ENCODE peak calls at places on chromosome 21, in eight cellular contexts. H, P, G, Q, V, D, S and R are unnamed samples.

GRCh38 chr21:16775056-16775455 is 737.8 kb upstream of the CXADR start:
- DNase-seq in P (no peak), Q (no peak), G (no peak), D (no peak), S (no peak), H (no peak), V (peak; percentile 22), R (no peak)

GRCh38 chr21:25903599-25903998 is 168.8 kb downstream of the GABPA start:
- DNase-seq in V (no peak), H (no peak), G (no peak), D (no peak), P (no peak), S (no peak), Q (no peak), R (no peak)

GRCh38 chr21:39311164-39311563 is 2.3 kb downstream of the BRWD1 start:
- DNase-seq in H (no peak), G (no peak), V (no peak), P (no peak), D (no peak), Q (no peak), S (no peak), R (no peak)

GRCh38 chr21:33854604-33855003 is 61.0 kb downstream of the ATP5PO start:
- DNase-seq in D (no peak), S (no peak), Q (no peak), V (no peak), G (no peak), P (peak; percentile 28), H (no peak), R (no peak)

GRCh38 chr21:46368533-46369285 is 44.8 kb downstream of the PCNT start:
- DNase-seq in Q (peak; percentile 69), V (no peak), H (no peak), G (no peak), D (no peak), S (peak; percentile 24), P (no peak), R (no peak)

GRCh38 chr21:36480618-36481017 is 696 bp upstream of the CLDN14 start:
- DNase-seq in H (no peak), G (no peak), V (no peak), D (no peak), P (no peak), S (no peak), Q (no peak), R (no peak)

GRCh38 chr21:25080706-25081495 is 526.4 kb downstream of the MRPL39 start:
- DNase-seq in S (no peak), D (no peak), Q (no peak), H (no peak), G (no peak), P (peak; percentile 2), V (no peak), R (no peak)

GRCh38 chr21:46409641-46410406 is 48.9 kb upstream of the DIP2A start:
- DNase-seq in P (no peak), S (no peak), V (no peak), G (no peak), H (no peak), D (no peak), Q (no peak), R (no peak)

GRCh38 chr21:41823906-41824305 is 55.2 kb downstream of the PRDM15 start:
- DNase-seq in D (no peak), V (no peak), S (no peak), H (no peak), P (no peak), G (no peak), Q (no peak), R (no peak)

GRCh38 chr21:38295997-38296764 is 39.4 kb downstream of the KCNJ15 start:
- DNase-seq in V (no peak), G (peak; percentile 64), P (no peak), H (no peak), D (no peak), S (no peak), Q (no peak), R (no peak)

GRCh38 chr21:21165063-21165645 is 166.9 kb downstream of the NCAM2 start:
- DNase-seq in Q (no peak), V (no peak), P (peak; percentile 81), S (no peak), D (no peak), G (peak; percentile 86), H (no peak), R (no peak)

GRCh38 chr21:37463083-37463780 is 96.7 kb downstream of the DYRK1A start:
- DNase-seq in H (no peak), S (no peak), G (peak; percentile 70), P (peak; percentile 24), V (no peak), D (no peak), Q (no peak), R (no peak)

GRCh38 chr21:37064841-37065240 is 8.0 kb downstream of the PIGP start:
- DNase-seq in S (no peak), D (no peak), V (no peak), G (no peak), Q (no peak), P (no peak), H (no peak), R (no peak)

GRCh38 chr21:35045539-35046222 is 3.4 kb downstream of the RUNX1 start:
- DNase-seq in P (no peak), V (no peak), Q (peak; percentile 67), H (no peak), D (no peak), G (no peak), S (peak; percentile 42), R (no peak)

GRCh38 chr21:38112219-38112789 is 144.5 kb upstream of the KCNJ15 start:
- DNase-seq in P (no peak), Q (no peak), H (no peak), S (no peak), D (no peak), G (no peak), V (no peak), R (no peak)

GRCh38 chr21:42973309-42973990 is 912 bp upstream of the PKNOX1 start:
- DNase-seq in G (no peak), P (no peak), S (no peak), V (no peak), D (peak; percentile 54), Q (no peak), H (no peak), R (no peak)

GRCh38 chr21:26845066-26845749 is at the start of gene ADAMTS1:
- DNase-seq in P (peak; percentile 91), D (peak; percentile 95), V (peak; percentile 84), Q (peak; percentile 63), H (peak; percentile 71), S (no peak), G (peak; percentile 97), R (peak; percentile 80)

GRCh38 chr21:41361053-41361785 is 608 bp upstream of the MX2 start:
- DNase-seq in Q (no peak), S (no peak), H (no peak), D (no peak), P (no peak), V (no peak), G (no peak), R (no peak)

GRCh38 chr21:31558839-31559367 is 100.6 kb upstream of the SOD1 start:
- DNase-seq in D (peak; percentile 91), V (peak; percentile 94), H (peak; percentile 91), P (peak; percentile 91), S (peak; percentile 88), G (peak; percentile 96), Q (peak; percentile 93), R (peak; percentile 42)

GRCh38 chr21:42233067-42233981 is 14.4 kb downstream of the ABCG1 start:
- DNase-seq in S (peak; percentile 68), H (peak; percentile 16), G (peak; percentile 77), Q (peak; percentile 85), D (peak; percentile 79), V (peak; percentile 58), P (peak; percentile 29), R (no peak)